ENCODE peak calls at places on chromosomes 11 and 22, in five cellular contexts. N is GOT3; S is stimulated activated CD4-positive, alpha-beta T cell treated with anti-CD3 and anti-CD28 coated beads, Interleukin-15, amount 100 ng/mL, for 24 hours; H is RPMI7951; K is CD8-positive, alpha-beta memory T cell. F is an unnamed sample.

GRCh38 chr22:30430933-30431332 is 5.4 kb downstream of the MTFP1 start:
- DNase-seq in N (no peak), K (no peak), S (no peak), H (no peak), F (no peak)

GRCh38 chr22:24108073-24108472 is 73.2 kb upstream of the SUSD2 start:
- DNase-seq in H (no peak), S (no peak), K (no peak), N (no peak), F (no peak)

GRCh38 chr11:101049123-101049522 is 80.5 kb downstream of the PGR start:
- DNase-seq in H (peak), N (no peak), K (no peak), S (no peak), F (no peak)

GRCh38 chr11:121452609-121453150 is at the start of gene SORL1-AS1:
- DNase-seq in S (peak), N (no peak), K (peak), H (no peak), F (no peak)

GRCh38 chr11:34263462-34264186 is 94.2 kb downstream of the ABTB2 start:
- DNase-seq in N (peak), S (no peak), H (peak), K (no peak), F (no peak)

GRCh38 chr11:130449996-130450419 is 1.6 kb downstream of the ADAMTS15 start:
- DNase-seq in K (no peak), H (no peak), N (peak), S (peak), F (peak)

GRCh38 chr11:129643031-129643721 is 172.5 kb upstream of the TMEM45B start:
- DNase-seq in S (peak), N (no peak), H (peak), K (no peak), F (no peak)

GRCh38 chr11:126702987-126703386 is 297.6 kb downstream of the KIRREL3 start:
- DNase-seq in S (no peak), H (peak), N (no peak), K (no peak), F (no peak)

GRCh38 chr11:130904380-130904779 is 11.9 kb downstream of the SNX19 start:
- DNase-seq in H (peak), N (no peak), K (no peak), S (no peak), F (no peak)

GRCh38 chr11:57487021-57487778 is 26.9 kb downstream of the RTN4RL2 start:
- DNase-seq in H (no peak), N (no peak), K (no peak), S (no peak), F (no peak)

GRCh38 chr11:63919267-63920125 is 2.5 kb upstream of the RCOR2 start:
- DNase-seq in N (no peak), K (no peak), H (no peak), S (no peak), F (no peak)

GRCh38 chr11:118106789-118107335 is 20.1 kb upstream of the SMIM35 start:
- DNase-seq in H (no peak), N (no peak), K (no peak), S (no peak), F (no peak)

GRCh38 chr22:20580611-20581502 is 73.4 kb downstream of the MED15 start:
- DNase-seq in S (no peak), K (no peak), H (no peak), N (no peak), F (no peak)

GRCh38 chr11:80621871-80622270 is 1181.0 kb upstream of the TENM4 start:
- DNase-seq in H (no peak), K (no peak), S (no peak), N (no peak), F (no peak)

GRCh38 chr11:68146010-68146540 is 24.9 kb upstream of the CHKA start:
- DNase-seq in N (no peak), S (no peak), K (no peak), H (peak), F (no peak)

GRCh38 chr11:33358150-33358831 is 101.1 kb downstream of the HIPK3 start:
- DNase-seq in S (no peak), K (no peak), H (no peak), N (no peak), F (no peak)

GRCh38 chr11:79864882-79865281 is 424.1 kb upstream of the TENM4 start:
- DNase-seq in N (no peak), K (no peak), H (no peak), S (no peak), F (no peak)

GRCh38 chr11:125464266-125464662 is 31.8 kb downstream of the FEZ1 start:
- DNase-seq in S (no peak), K (no peak), H (peak), N (no peak), F (peak)

GRCh38 chr22:24460418-24461089 is 33.2 kb downstream of the ADORA2A start:
- DNase-seq in H (no peak), K (no peak), S (no peak), N (no peak), F (no peak)

GRCh38 chr11:35911616-35912165 is 32.2 kb upstream of the LDLRAD3 start:
- DNase-seq in N (no peak), K (no peak), S (no peak), H (no peak), F (no peak)

GRCh38 chr11:11973866-11974265 is 34.6 kb downstream of the DKK3 start:
- DNase-seq in H (peak), S (no peak), K (no peak), N (no peak), F (peak)

GRCh38 chr22:48880749-48881148 is 946.9 kb downstream of the BRD1 start:
- DNase-seq in S (no peak), K (no peak), N (no peak), H (no peak), F (peak)

GRCh38 chr11:41659990-41660389 is 200.5 kb upstream of the LRRC4C start:
- DNase-seq in K (no peak), S (no peak), H (no peak), N (no peak), F (no peak)

GRCh38 chr11:60834742-60835141 is 7.2 kb upstream of the CCDC86 start:
- DNase-seq in K (no peak), S (no peak), N (no peak), H (no peak), F (no peak)

GRCh38 chr22:44068422-44069191 is 44.5 kb downstream of the PARVB start:
- DNase-seq in S (no peak), N (no peak), K (no peak), H (no peak), F (no peak)

GRCh38 chr22:47197735-47198500 is 435.5 kb downstream of the TBC1D22A start:
- DNase-seq in N (no peak), K (no peak), H (no peak), S (no peak), F (peak)

GRCh38 chr11:118565062-118565461 is 669 bp downstream of the IFT46 start:
- DNase-seq in K (no peak), H (peak), S (no peak), N (no peak), F (no peak)

GRCh38 chr11:75191330-75191717 is 40.4 kb downstream of the SLCO2B1 start:
- DNase-seq in N (no peak), H (no peak), K (no peak), S (no peak), F (no peak)

GRCh38 chr11:108947654-108948570 is 283.0 kb downstream of the DDX10 start:
- DNase-seq in S (no peak), N (no peak), K (no peak), H (peak), F (no peak)

GRCh38 chr11:117300773-117301172 is 9.6 kb downstream of the BACE1-AS start:
- DNase-seq in H (peak), S (no peak), K (no peak), N (no peak), F (no peak)

GRCh38 chr11:59802639-59803176 is 7.9 kb downstream of the MRPL16 start:
- DNase-seq in N (no peak), S (peak), K (peak), H (peak), F (no peak)

GRCh38 chr22:32752868-32753520 is 48.5 kb upstream of the TIMP3 start:
- DNase-seq in H (peak), N (no peak), S (no peak), K (no peak), F (no peak)

GRCh38 chr11:65112551-65113360 is 1.1 kb downstream of the TM7SF2 start:
- DNase-seq in S (peak), N (no peak), H (no peak), K (peak), F (no peak)

GRCh38 chr11:65380460-65381126 is 1.9 kb downstream of the SLC25A45 start:
- DNase-seq in K (no peak), N (no peak), S (no peak), H (no peak), F (no peak)

GRCh38 chr11:33553486-33553885 is 147.1 kb downstream of the C11orf91 start:
- DNase-seq in S (no peak), N (no peak), H (peak), K (no peak), F (no peak)

F was measured in osteocyte.